ENCODE peak calls at places on chromosomes 5 and 9, in nine cellular contexts. R is thoracic aorta, T is dorsolateral prefrontal cortex, A is lower lobe of right lung, H is mesendoderm, L is suprapubic skin, K is prostate gland, J is adipocyte, X is Caco-2. N is an unnamed sample.

GRCh38 chr5:169717298-169717697 is 80.2 kb downstream of the DOCK2 start:
- DNase-seq in X (no peak), R (no peak), L (no peak), K (peak; percentile 11), T (no peak), H (no peak), J (peak; percentile 42), A (no peak), N (no peak)

GRCh38 chr5:37807015-37807414 is 32.8 kb downstream of the GDNF start:
- DNase-seq in A (no peak), L (no peak), H (no peak), X (no peak), T (no peak), K (no peak), J (no peak), R (no peak), N (no peak)

GRCh38 chr5:129405222-129405621 is 54.9 kb upstream of the ADAMTS19 start:
- DNase-seq in R (no peak), H (no peak), L (no peak), A (no peak), T (no peak), J (no peak), X (no peak), K (no peak), N (no peak)

GRCh38 chr5:139700711-139701693 is 52.9 kb downstream of the CXXC5 start:
- DNase-seq in H (peak; percentile 97), L (no peak), A (no peak), R (no peak), X (peak; percentile 93), J (no peak), T (no peak), K (no peak), N (no peak)

GRCh38 chr9:36729902-36730301 is 157.2 kb downstream of the MELK start:
- DNase-seq in K (no peak), L (no peak), A (no peak), H (no peak), R (no peak), J (no peak), T (no peak), X (no peak), N (no peak)

GRCh38 chr5:154334406-154335041 is 111.3 kb upstream of the SAP30L start:
- DNase-seq in T (no peak), X (no peak), A (no peak), H (no peak), R (no peak), J (no peak), K (no peak), L (no peak), N (no peak)

GRCh38 chr5:138884094-138884493 is 9.0 kb upstream of the LRRTM2 start:
- DNase-seq in R (no peak), K (no peak), A (no peak), L (no peak), X (no peak), T (no peak), J (no peak), H (peak; percentile 53), N (no peak)

GRCh38 chr9:88593537-88594185 is 58.7 kb downstream of the NXNL2 start:
- DNase-seq in X (peak; percentile 45), J (peak; percentile 95), K (peak; percentile 59), A (no peak), L (no peak), T (no peak), R (no peak), H (peak; percentile 22), N (peak; percentile 65)

GRCh38 chr5:95858023-95858461 is 35.5 kb upstream of the GLRX start:
- DNase-seq in H (no peak), L (no peak), X (no peak), A (no peak), K (no peak), T (no peak), R (peak; percentile 48), J (peak; percentile 48), N (peak; percentile 11)

GRCh38 chr5:78964889-78965288 is 20.2 kb downstream of the ARSB start:
- DNase-seq in A (no peak), H (peak; percentile 74), R (no peak), J (peak; percentile 81), T (no peak), X (peak; percentile 62), K (peak; percentile 20), L (no peak), N (no peak)

GRCh38 chr9:128339761-128340690 is at the start of gene SLC27A4:
- DNase-seq in R (no peak), H (peak; percentile 95), X (peak; percentile 92), K (peak; percentile 73), T (peak; percentile 80), A (peak; percentile 88), J (peak; percentile 90), L (no peak), N (peak; percentile 80)

GRCh38 chr9:118336952-118337349 is 632.7 kb downstream of the TLR4 start:
- DNase-seq in L (no peak), T (no peak), X (no peak), A (no peak), J (no peak), R (no peak), H (no peak), K (no peak), N (no peak)

GRCh38 chr9:7452378-7452777 is 347.2 kb downstream of the DMAC1 start:
- DNase-seq in H (no peak), T (no peak), R (no peak), A (no peak), K (no peak), X (no peak), J (no peak), L (no peak), N (no peak)

GRCh38 chr5:171207256-171207866 is 101.7 kb upstream of the TLX3 start:
- DNase-seq in J (peak; percentile 85), H (peak; percentile 74), R (no peak), A (no peak), X (peak; percentile 62), L (no peak), T (no peak), K (no peak), N (no peak)

GRCh38 chr9:133715866-133716563 is 22.1 kb downstream of the SARDH start:
- DNase-seq in R (no peak), T (peak; percentile 44), J (no peak), A (no peak), L (peak; percentile 74), H (no peak), K (no peak), X (peak; percentile 51), N (no peak)

GRCh38 chr9:16721972-16722371 is 148.5 kb downstream of the BNC2 start:
- DNase-seq in J (no peak), A (no peak), X (no peak), L (no peak), K (peak; percentile 14), T (no peak), R (peak; percentile 34), H (no peak), N (peak; percentile 79)

GRCh38 chr5:59275537-59276276 is 617.8 kb downstream of the PDE4D start:
- DNase-seq in J (peak; percentile 36), R (no peak), X (no peak), L (no peak), K (peak; percentile 70), A (no peak), H (peak; percentile 87), T (no peak), N (peak; percentile 60)

GRCh38 chr9:79883073-79883645 is 311.4 kb downstream of the TLE4 start:
- DNase-seq in R (no peak), H (no peak), J (no peak), T (no peak), K (no peak), A (no peak), L (no peak), X (no peak), N (no peak)

GRCh38 chr5:16427572-16427971 is 38.0 kb downstream of the ZNF622 start:
- DNase-seq in R (no peak), H (no peak), K (no peak), T (peak; percentile 48), J (no peak), L (no peak), X (no peak), A (no peak), N (no peak)

GRCh38 chr5:38591450-38591849 is 35.0 kb upstream of the LIFR start:
- DNase-seq in A (no peak), R (no peak), H (no peak), L (no peak), X (no peak), J (peak; percentile 30), T (no peak), K (no peak), N (no peak)

DNA sequence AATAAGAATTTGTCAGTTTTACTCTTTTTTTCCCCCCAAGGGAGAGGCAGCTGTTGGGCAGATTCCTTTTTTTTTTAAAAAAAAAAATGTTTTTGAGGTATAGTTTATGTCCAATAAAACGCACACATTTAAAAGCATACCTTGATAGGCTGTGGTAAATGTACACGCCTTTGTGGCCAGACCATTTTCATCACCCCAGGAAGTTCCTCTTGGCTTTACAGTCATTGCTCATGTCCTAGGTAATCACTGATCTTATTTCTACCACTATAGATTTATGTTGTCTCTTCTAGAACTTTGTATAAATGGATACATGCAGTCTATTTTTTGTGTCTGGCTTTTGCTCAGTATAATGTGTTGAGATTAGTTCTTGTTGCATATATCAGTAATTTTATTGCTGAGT is 9.8 kb downstream of the SUB1 start:
- DNase-seq in L (no peak), J (no peak), T (no peak), H (no peak), X (no peak), R (no peak), K (no peak), A (no peak), N (no peak)
- H3K4me3 ChIP-seq in L (no peak overlapping the region), J (no peak overlapping the region), T (no peak overlapping the region), H (no peak overlapping the region), X (no peak overlapping the region), R (no peak overlapping the region), K (no peak overlapping the region), A (no peak overlapping the region), N (no peak overlapping the region)

GRCh38 chr9:23590601-23591000 is 235.4 kb downstream of the ELAVL2 start:
- DNase-seq in R (no peak), A (no peak), H (peak; percentile 23), J (peak; percentile 30), K (no peak), T (no peak), L (no peak), X (no peak), N (no peak)
- H3K4me3 ChIP-seq in R (peak overlapping the region; percentile 58), A (peak overlapping the region; percentile 24), H (no peak overlapping the region), J (peak overlapping the region; percentile 54), K (no peak overlapping the region), T (no peak overlapping the region), L (peak overlapping the region; percentile 18), X (no peak overlapping the region), N (no peak overlapping the region)

DNA sequence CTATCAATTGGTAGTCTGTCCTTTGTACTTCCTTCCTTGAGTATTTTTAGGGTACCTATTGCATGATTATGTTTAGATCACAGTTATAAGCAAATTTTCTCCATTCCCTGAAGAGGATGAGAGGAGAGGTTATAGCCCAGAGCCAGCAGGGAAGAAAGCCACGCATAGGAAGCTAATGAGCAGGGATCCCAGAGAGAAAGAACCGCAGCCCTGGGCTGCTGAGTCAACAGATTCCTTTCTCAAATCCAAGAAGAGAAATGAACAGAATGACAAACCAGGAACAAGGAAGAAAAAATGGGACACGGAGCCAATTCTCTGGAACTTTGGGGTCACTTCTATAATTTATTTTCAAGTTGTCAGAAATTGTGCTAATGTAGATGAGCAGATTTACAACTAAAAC is 284.5 kb downstream of the RFX3 start:
- DNase-seq in H (peak; percentile 50), X (no peak), A (no peak), L (no peak), T (no peak), R (no peak), J (no peak), K (no peak), N (peak; percentile 17)
- H3K4me3 ChIP-seq in H (no peak overlapping the region), X (no peak overlapping the region), A (no peak overlapping the region), L (no peak overlapping the region), T (no peak overlapping the region), R (no peak overlapping the region), J (no peak overlapping the region), K (no peak overlapping the region), N (no peak overlapping the region)

GRCh38 chr5:149378241-149378805 is 769 bp downstream of the IL17B start:
- DNase-seq in R (no peak), A (no peak), L (no peak), K (no peak), H (no peak), X (no peak), J (no peak), T (no peak), N (no peak)
- H3K4me3 ChIP-seq in R (no peak overlapping the region), A (no peak overlapping the region), L (no peak overlapping the region), K (no peak overlapping the region), H (no peak overlapping the region), X (no peak overlapping the region), J (no peak overlapping the region), T (no peak overlapping the region), N (no peak overlapping the region)